ENCODE peak calls at places on chromosome 3, in nine cellular contexts. G is HEK293T; A is hypothalamus; Y is effector memory CD8-positive, alpha-beta T cell; I is stimulated activated CD8-positive, alpha-beta memory T cell treated with anti-CD3 and anti-CD28 coated beads, Interleukin-15, amount 100 ng/mL, for 1 hour; K is substantia nigra; B is dermis blood vessel endothelial cell; T is AG09319; U is dorsolateral prefrontal cortex. S is an unnamed sample.

GRCh38 chr3:14902719-14903118 is 44.7 kb upstream of the NR2C2 start:
- DNase-seq in G (no peak), A (no peak), Y (no peak), I (no peak), K (no peak), B (no peak), T (no peak), U (peak), S (no peak)

GRCh38 chr3:172525116-172525613 is 1.9 kb upstream of the TNFSF10 start:
- DNase-seq in G (no peak), A (no peak), Y (no peak), I (no peak), K (no peak), B (no peak), T (no peak), U (no peak), S (no peak)

GRCh38 chr3:29279276-29279675 is 1.6 kb upstream of the RBMS3 start:
- DNase-seq in G (no peak), A (no peak), Y (no peak), I (no peak), K (no peak), B (peak), T (no peak), U (no peak), S (no peak)

GRCh38 chr3:184017672-184018423 is at the start of gene ABCC5:
- DNase-seq in G (peak), A (peak), Y (peak), I (peak), K (peak), B (peak), T (peak), U (peak), S (peak)

GRCh38 chr3:46977811-46978195 is 1.3 kb upstream of the CCDC12 start:
- DNase-seq in G (no peak), A (no peak), Y (no peak), I (no peak), K (no peak), B (no peak), T (no peak), U (no peak), S (no peak)

GRCh38 chr3:84586427-84586826 is 372.4 kb upstream of the CADM2 start:
- DNase-seq in G (no peak), A (no peak), Y (no peak), I (no peak), K (no peak), B (no peak), T (no peak), U (no peak), S (no peak)

GRCh38 chr3:149611149-149611548 is 46.7 kb downstream of the WWTR1 start:
- DNase-seq in G (no peak), A (no peak), Y (no peak), I (no peak), K (no peak), B (no peak), T (no peak), U (no peak), S (no peak)

GRCh38 chr3:37453393-37454391 is 279.3 kb upstream of the LRRFIP2 start:
- DNase-seq in G (peak), A (peak), Y (no peak), I (no peak), K (peak), B (peak), T (no peak), U (peak), S (no peak)

GRCh38 chr3:48558446-48559134 is 2.0 kb upstream of the PFKFB4 start:
- DNase-seq in G (no peak), A (no peak), Y (no peak), I (no peak), K (no peak), B (no peak), T (no peak), U (no peak), S (no peak)

GRCh38 chr3:169022457-169022856 is 641.1 kb downstream of the MECOM start:
- DNase-seq in G (peak), A (no peak), Y (no peak), I (no peak), K (no peak), B (no peak), T (no peak), U (no peak), S (no peak)

GRCh38 chr3:56702487-56703315 is 19.6 kb upstream of the TASOR start:
- DNase-seq in G (peak), A (peak), Y (peak), I (peak), K (peak), B (peak), T (peak), U (no peak), S (no peak)

GRCh38 chr3:126621171-126621570 is 33.8 kb downstream of the TXNRD3 start:
- DNase-seq in G (no peak), A (no peak), Y (no peak), I (no peak), K (no peak), B (no peak), T (peak), U (no peak), S (no peak)

GRCh38 chr3:116053017-116053416 is 392.3 kb downstream of the LSAMP start:
- DNase-seq in G (no peak), A (no peak), Y (no peak), I (no peak), K (no peak), B (no peak), T (no peak), U (no peak), S (no peak)

GRCh38 chr3:119293761-119294401 is at the start of gene ARHGAP31:
- DNase-seq in G (peak), A (peak), Y (peak), I (peak), K (peak), B (peak), T (peak), U (peak), S (peak)

GRCh38 chr3:23953523-23953922 is 8.4 kb downstream of the NR1D2 start:
- DNase-seq in G (no peak), A (no peak), Y (no peak), I (no peak), K (no peak), B (no peak), T (no peak), U (no peak), S (no peak)

GRCh38 chr3:171704002-171704401 is 106.3 kb downstream of the PLD1 start:
- DNase-seq in G (peak), A (no peak), Y (peak), I (no peak), K (no peak), B (peak), T (no peak), U (no peak), S (no peak)

GRCh38 chr3:72487078-72487765 is 361.0 kb downstream of the SHQ1 start:
- DNase-seq in G (peak), A (no peak), Y (no peak), I (no peak), K (peak), B (peak), T (peak), U (no peak), S (no peak)

GRCh38 chr3:71908001-71908400 is 123.1 kb upstream of the PROK2 start:
- DNase-seq in G (no peak), A (peak), Y (no peak), I (no peak), K (no peak), B (no peak), T (no peak), U (no peak), S (no peak)

GRCh38 chr3:42031808-42032475 is 59.2 kb upstream of the TRAK1 start:
- DNase-seq in G (no peak), A (peak), Y (no peak), I (no peak), K (no peak), B (peak), T (no peak), U (no peak), S (no peak)

GRCh38 chr3:123069021-123069381 is 2.2 kb downstream of the PDIA5 start:
- DNase-seq in G (no peak), A (no peak), Y (no peak), I (no peak), K (no peak), B (peak), T (no peak), U (no peak), S (no peak)

GRCh38 chr3:59392116-59392515 is 342.3 kb upstream of the CFAP20DC start:
- DNase-seq in G (no peak), A (no peak), Y (no peak), I (no peak), K (no peak), B (no peak), T (no peak), U (no peak), S (no peak)

GRCh38 chr3:181719298-181719859 is 7.7 kb downstream of the SOX2 start:
- DNase-seq in G (no peak), A (no peak), Y (no peak), I (no peak), K (no peak), B (no peak), T (no peak), U (no peak), S (no peak)

GRCh38 chr3:81592101-81592500 is 169.3 kb downstream of the GBE1 start:
- DNase-seq in G (no peak), A (no peak), Y (no peak), I (no peak), K (no peak), B (no peak), T (no peak), U (no peak), S (no peak)

GRCh38 chr3:64928683-64929082 is 240.9 kb upstream of the ADAMTS9 start:
- DNase-seq in G (no peak), A (no peak), Y (no peak), I (no peak), K (no peak), B (peak), T (no peak), U (no peak), S (no peak)

GRCh38 chr3:43659250-43659880 is 31.4 kb upstream of the ABHD5 start:
- DNase-seq in G (no peak), A (no peak), Y (no peak), I (no peak), K (no peak), B (no peak), T (no peak), U (no peak), S (no peak)

GRCh38 chr3:58900372-58900771 is 149.5 kb downstream of the CFAP20DC start:
- DNase-seq in G (no peak), A (no peak), Y (no peak), I (no peak), K (no peak), B (no peak), T (no peak), U (no peak), S (no peak)

GRCh38 chr3:186193534-186194450 is 84.9 kb upstream of the ETV5 start:
- DNase-seq in G (no peak), A (no peak), Y (no peak), I (no peak), K (no peak), B (no peak), T (no peak), U (no peak), S (no peak)

GRCh38 chr3:184772667-184773272 is 39.2 kb upstream of the VPS8 start:
- DNase-seq in G (no peak), A (no peak), Y (no peak), I (no peak), K (no peak), B (no peak), T (no peak), U (no peak), S (no peak)

GRCh38 chr3:43159496-43160255 is 53.8 kb upstream of the POMGNT2 start:
- DNase-seq in G (no peak), A (no peak), Y (no peak), I (no peak), K (no peak), B (no peak), T (no peak), U (no peak), S (no peak)

GRCh38 chr3:181311186-181311585 is 321.6 kb upstream of the DNAJC19 start:
- DNase-seq in G (no peak), A (no peak), Y (no peak), I (no peak), K (no peak), B (no peak), T (no peak), U (no peak), S (no peak)

GRCh38 chr3:100106094-100106493 is 8.2 kb downstream of the FILIP1L start:
- DNase-seq in G (no peak), A (no peak), Y (no peak), I (no peak), K (no peak), B (no peak), T (no peak), U (no peak), S (no peak)

GRCh38 chr3:21185816-21186314 is 565.1 kb downstream of the ZNF385D start:
- DNase-seq in G (no peak), A (no peak), Y (no peak), I (no peak), K (no peak), B (no peak), T (no peak), U (no peak), S (no peak)

GRCh38 chr3:170346481-170347125 is 10.9 kb upstream of the SKIL start:
- DNase-seq in G (no peak), A (no peak), Y (no peak), I (no peak), K (no peak), B (no peak), T (peak), U (no peak), S (no peak)